ENCODE peak calls at places on chromosomes 16 and 17, in five cellular contexts. M is HCT116, N is HepG2, F is H1, B is K562. G is an unnamed sample.

GRCh38 chr17:78896091-78896833 is 6.7 kb downstream of the CEP295NL start:
- DNase-seq in M (no peak), F (no peak), B (no peak), N (no peak), G (no peak)

GRCh38 chr17:15490634-15491261 is 23.3 kb upstream of the CDRT4 start:
- DNase-seq in M (peak; percentile 81), F (peak; percentile 44), N (no peak), B (peak; percentile 83), G (no peak)

GRCh38 chr17:56230660-56231059 is 77.4 kb downstream of the ANKFN1 start:
- DNase-seq in B (no peak), F (no peak), N (no peak), M (no peak), G (no peak)

GRCh38 chr16:84595052-84595481 is 22.8 kb downstream of the COTL1 start:
- DNase-seq in B (no peak), F (no peak), M (no peak), N (no peak), G (peak; percentile 33)

GRCh38 chr16:2841606-2842339 is 11.7 kb downstream of the ZG16B start:
- DNase-seq in M (no peak), N (no peak), B (no peak), F (no peak), G (no peak)

GRCh38 chr17:75340636-75341035 is 51.4 kb upstream of the SLC25A19 start:
- DNase-seq in B (no peak), M (no peak), F (no peak), N (no peak), G (no peak)

GRCh38 chr17:41654908-41655607 is 30.7 kb upstream of the KRT17 start:
- DNase-seq in M (no peak), N (no peak), B (no peak), F (no peak), G (no peak)

GRCh38 chr17:28247671-28248556 is 71.1 kb upstream of the TMEM97 start:
- DNase-seq in N (no peak), F (peak; percentile 19), B (peak; percentile 23), M (no peak), G (no peak)

GRCh38 chr17:15947331-15947730 is 2.4 kb downstream of the ADORA2B start:
- DNase-seq in B (no peak), N (no peak), M (no peak), F (no peak), G (no peak)

GRCh38 chr16:57667526-57668258 is 414 bp upstream of the ADGRG3 start:
- DNase-seq in F (no peak), B (peak; percentile 72), N (peak; percentile 91), M (no peak), G (no peak)

GRCh38 chr16:47986031-47986430 is 169.8 kb downstream of the ABCC12 start:
- DNase-seq in M (no peak), F (no peak), B (no peak), N (no peak), G (no peak)

GRCh38 chr16:10787304-10787703 is 31.3 kb downstream of the TVP23A start:
- DNase-seq in N (no peak), M (no peak), B (no peak), F (no peak), G (peak; percentile 24)

GRCh38 chr17:42787266-42787665 is 6.9 kb downstream of the WNK4 start:
- DNase-seq in N (no peak), B (no peak), F (no peak), M (no peak), G (no peak)

GRCh38 chr17:64994781-64995538 is 61.6 kb downstream of the GNA13 start:
- DNase-seq in N (no peak), M (no peak), B (no peak), F (no peak), G (no peak)

GRCh38 chr16:73059779-73060178 is 11.9 kb upstream of the ZFHX3 start:
- DNase-seq in F (no peak), N (no peak), B (no peak), M (no peak), G (no peak)

GRCh38 chr16:10252155-10252554 is 69.9 kb upstream of the GRIN2A start:
- DNase-seq in F (no peak), B (no peak), N (no peak), M (no peak), G (no peak)

GRCh38 chr16:4648917-4649316 is 24.3 kb downstream of the MGRN1 start:
- DNase-seq in F (no peak), M (no peak), B (no peak), N (no peak), G (no peak)

GRCh38 chr17:45131616-45132301 is 556 bp downstream of the PLCD3 start:
- DNase-seq in B (peak; percentile 70), F (no peak), N (no peak), M (no peak), G (peak; percentile 78)

GRCh38 chr16:87463722-87464690 is 28.8 kb downstream of the ZCCHC14 start:
- DNase-seq in M (no peak), B (no peak), N (peak; percentile 30), F (no peak), G (no peak)

GRCh38 chr17:62746941-62747340 is 61.2 kb downstream of the MARCHF10 start:
- DNase-seq in F (no peak), N (no peak), M (no peak), B (no peak), G (no peak)

GRCh38 chr17:78133971-78134898 is 3.7 kb downstream of the TMC8 start:
- DNase-seq in F (peak; percentile 72), N (peak; percentile 83), M (peak; percentile 70), B (peak; percentile 52), G (peak; percentile 77)

GRCh38 chr17:35766903-35767510 is 6.3 kb downstream of the C17orf50 start:
- DNase-seq in B (peak; percentile 35), F (no peak), N (no peak), M (no peak), G (peak; percentile 72)

GRCh38 chr17:29145289-29146058 is 34.7 kb downstream of the MYO18A start:
- DNase-seq in M (no peak), F (peak; percentile 50), B (peak; percentile 49), N (peak; percentile 68), G (peak; percentile 65)

GRCh38 chr16:73047536-73048291 is at the start of gene ZFHX3:
- DNase-seq in B (no peak), M (no peak), N (peak; percentile 76), F (no peak), G (no peak)

GRCh38 chr17:5097101-5097834 is 14.4 kb downstream of the ZNF232 start:
- DNase-seq in N (no peak), B (no peak), M (no peak), F (peak; percentile 69), G (no peak)

GRCh38 chr17:30235386-30236296 is at the start of gene SLC6A4:
- DNase-seq in B (peak; percentile 50), M (no peak), F (no peak), N (no peak), G (peak; percentile 61)

GRCh38 chr17:74305865-74306654 is 20.0 kb upstream of the KIF19 start:
- DNase-seq in M (no peak), B (no peak), N (no peak), F (no peak), G (no peak)

GRCh38 chr17:1709971-1710806 is at the start of gene TLCD2:
- DNase-seq in M (peak; percentile 36), B (peak; percentile 65), F (no peak), N (no peak), G (peak; percentile 76)

GRCh38 chr17:66302761-66303626 is 581 bp downstream of the PRKCA start:
- DNase-seq in F (no peak), N (peak; percentile 70), B (peak; percentile 56), M (no peak), G (peak; percentile 74)

GRCh38 chr16:11049396-11050059 is 105.2 kb downstream of the CLEC16A start:
- DNase-seq in F (peak; percentile 38), B (no peak), N (peak; percentile 27), M (no peak), G (no peak)

GRCh38 chr17:48970224-48970623 is 1.8 kb upstream of the GIP start:
- DNase-seq in M (no peak), F (no peak), N (no peak), B (peak; percentile 42), G (no peak)

GRCh38 chr16:89349947-89350633 is 132.6 kb downstream of the ZNF778 start:
- DNase-seq in F (no peak), N (no peak), M (no peak), B (no peak), G (no peak)

GRCh38 chr17:80832266-80832676 is 159.4 kb upstream of the CHMP6 start:
- DNase-seq in N (no peak), M (no peak), F (no peak), B (peak; percentile 58), G (peak; percentile 23)

GRCh38 chr16:50152386-50152806 is 710 bp upstream of the TENT4B start:
- DNase-seq in B (no peak), M (no peak), F (peak; percentile 3), N (no peak), G (peak; percentile 37)

GRCh38 chr16:22786691-22787090 is 27.3 kb upstream of the HS3ST2 start:
- DNase-seq in F (no peak), B (no peak), M (no peak), N (no peak), G (no peak)

GRCh38 chr16:46830417-46830901 is 521 bp downstream of the C16orf87 start:
- DNase-seq in N (no peak), F (no peak), M (no peak), B (no peak), G (no peak)

GRCh38 chr16:46830902-46831647 is at the start of gene C16orf87:
- DNase-seq in F (peak; percentile 57), N (peak; percentile 89), B (peak; percentile 94), M (peak; percentile 82), G (peak; percentile 94)

GRCh38 chr16:46826618-46827017 is 4.4 kb downstream of the C16orf87 start:
- DNase-seq in B (no peak), F (no peak), M (no peak), N (no peak), G (no peak)

GRCh38 chr16:46828943-46829342 is 2.0 kb downstream of the C16orf87 start:
- DNase-seq in F (no peak), N (no peak), M (no peak), B (no peak), G (no peak)

GRCh38 chr16:46828292-46828691 is 2.7 kb downstream of the C16orf87 start:
- DNase-seq in N (no peak), B (no peak), F (no peak), M (no peak), G (no peak)
- TF ChIP-seq JUND in N (no peak), B (no peak), F (no peak), M (no peak), G (no peak)

GRCh38 chr17:57317016-57317415 is 60.7 kb downstream of the MSI2 start:
- DNase-seq in F (no peak), N (no peak), M (no peak), B (no peak), G (no peak)
- TF ChIP-seq JUND in F (no peak), N (no peak), M (no peak), B (no peak), G (no peak)

DNA sequence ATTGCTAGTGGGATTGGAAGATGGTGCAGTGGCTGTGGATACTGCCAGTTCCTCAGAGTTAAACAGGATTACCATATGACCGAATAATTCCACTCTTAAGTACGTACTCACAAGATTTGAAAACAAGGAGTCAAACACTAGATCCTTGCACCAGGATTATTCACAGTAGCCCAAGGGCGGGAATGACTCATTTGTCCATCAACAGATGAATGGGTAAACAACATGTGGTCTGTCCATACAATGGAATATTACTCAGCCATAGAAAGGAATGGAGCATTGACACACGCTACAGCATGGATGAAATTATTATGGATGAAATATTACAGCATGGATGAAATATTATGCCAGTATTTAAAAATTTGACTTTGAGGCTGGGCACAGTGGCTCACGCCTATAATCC is 9.1 kb upstream of the MAPK8IP3 start:
- DNase-seq in N (no peak), B (no peak), M (no peak), F (no peak), G (no peak)
- TF ChIP-seq JUND in N (no peak), B (no peak), M (peak; percentile 29), F (no peak), G (no peak)

GRCh38 chr16:68436581-68436980 is 11.7 kb downstream of the SMPD3 start:
- DNase-seq in M (peak; percentile 16), B (peak; percentile 62), N (no peak), F (no peak), G (no peak)
- TF ChIP-seq JUND in M (no peak), B (no peak), N (no peak), F (no peak), G (no peak)